ENCODE peak calls at places on chromosomes 7 and 10, in four cellular contexts. D, V, K and B are unnamed samples.
A peak's percentile ranks its signal among the peaks of the same experiment; 100 is the strongest.

GRCh38 chr10:12344375-12345110 is 4.8 kb upstream of the CAMK1D start:
- DNase-seq in D (no peak), V (no peak), K (no peak), B (no peak)

GRCh38 chr10:43048301-43049051 is 28.4 kb upstream of the RET start:
- DNase-seq in D (no peak), V (peak; percentile 3), K (no peak), B (no peak)

GRCh38 chr7:131843862-131844261 is 287.4 kb upstream of the PODXL start:
- DNase-seq in D (no peak), V (no peak), K (no peak), B (no peak)

GRCh38 chr10:102633282-102633681 is 11.0 kb upstream of the TRIM8 start:
- DNase-seq in D (no peak), V (no peak), K (peak; percentile 55), B (no peak)

GRCh38 chr7:92797693-92798092 is 38.7 kb downstream of the CDK6 start:
- DNase-seq in D (no peak), V (no peak), K (no peak), B (no peak)

GRCh38 chr7:2117681-2118045 is 115.1 kb downstream of the MAD1L1 start:
- DNase-seq in D (no peak), V (no peak), K (no peak), B (no peak)

GRCh38 chr10:34190594-34190993 is 624.5 kb downstream of the PARD3 start:
- DNase-seq in D (no peak), V (no peak), K (no peak), B (no peak)

GRCh38 chr10:42979730-42980467 is 97.0 kb upstream of the RET start:
- DNase-seq in D (no peak), V (no peak), K (no peak), B (no peak)

GRCh38 chr10:105192146-105192545 is 551.1 kb downstream of the SORCS3 start:
- DNase-seq in D (no peak), V (no peak), K (no peak), B (no peak)

GRCh38 chr7:79034733-79035132 is 418.7 kb downstream of the MAGI2 start:
- DNase-seq in D (no peak), V (no peak), K (no peak), B (no peak)

GRCh38 chr10:128432423-128432822 is 306.2 kb upstream of the MKI67 start:
- DNase-seq in D (no peak), V (no peak), K (no peak), B (no peak)

GRCh38 chr7:63899691-63900393 is 98.8 kb upstream of the ZNF722 start:
- DNase-seq in D (peak; percentile 73), V (peak; percentile 86), K (peak; percentile 85), B (peak; percentile 71)

GRCh38 chr7:77687747-77688144 is 8.5 kb upstream of the RSBN1L start:
- DNase-seq in D (no peak), V (no peak), K (no peak), B (no peak)

GRCh38 chr10:61780732-61781131 is 118.0 kb downstream of the CABCOCO1 start:
- DNase-seq in D (no peak), V (no peak), K (no peak), B (no peak)

GRCh38 chr7:43569424-43569823 is 13.5 kb upstream of the STK17A start:
- DNase-seq in D (no peak), V (no peak), K (no peak), B (no peak)

GRCh38 chr7:128268233-128268632 is 27.2 kb downstream of the LEP start:
- DNase-seq in D (no peak), V (no peak), K (no peak), B (no peak)

GRCh38 chr10:31508882-31509281 is 189.9 kb downstream of the ZEB1 start:
- DNase-seq in D (no peak), V (no peak), K (no peak), B (no peak)

GRCh38 chr7:131454538-131454937 is 101.9 kb downstream of the PODXL start:
- DNase-seq in D (no peak), V (no peak), K (no peak), B (no peak)

GRCh38 chr7:66957595-66958290 is 36.7 kb downstream of the TMEM248 start:
- DNase-seq in D (no peak), V (no peak), K (no peak), B (no peak)

GRCh38 chr10:43396061-43396927 is 12.7 kb downstream of the HNRNPF start:
- DNase-seq in D (peak; percentile 52), V (peak; percentile 85), K (peak; percentile 79), B (no peak)

GRCh38 chr10:73773152-73773879 is 8.5 kb upstream of the CHCHD1 start:
- DNase-seq in D (no peak), V (no peak), K (no peak), B (no peak)

GRCh38 chr7:4277936-4278335 is 404.2 kb upstream of the FOXK1 start:
- DNase-seq in D (no peak), V (no peak), K (no peak), B (no peak)

GRCh38 chr7:97307521-97308108 is 190.1 kb downstream of the SDHAF3 start:
- DNase-seq in D (no peak), V (no peak), K (no peak), B (no peak)

GRCh38 chr7:31540786-31541185 is 26.9 kb downstream of the ITPRID1 start:
- DNase-seq in D (no peak), V (no peak), K (no peak), B (no peak)

GRCh38 chr7:157819517-157819807 is 482.7 kb downstream of the DNAJB6 start:
- DNase-seq in D (no peak), V (no peak), K (no peak), B (no peak)

GRCh38 chr10:125124114-125124486 is 36.3 kb downstream of the CTBP2 start:
- DNase-seq in D (no peak), V (no peak), K (no peak), B (no peak)

GRCh38 chr10:97320480-97321031 is 1.5 kb downstream of the FRAT1 start:
- DNase-seq in D (no peak), V (peak; percentile 24), K (no peak), B (no peak)

GRCh38 chr10:71998840-71999194 is 34.6 kb downstream of the CHST3 start:
- DNase-seq in D (no peak), V (no peak), K (peak; percentile 78), B (no peak)

GRCh38 chr10:133127291-133128125 is 32.5 kb upstream of the KNDC1 start:
- DNase-seq in D (no peak), V (peak; percentile 5), K (peak; percentile 13), B (no peak)

GRCh38 chr10:74704629-74705360 is 121.6 kb upstream of the KAT6B start:
- DNase-seq in D (no peak), V (no peak), K (no peak), B (no peak)

GRCh38 chr7:147182859-147183258 is 1066.3 kb downstream of the CNTNAP2 start:
- DNase-seq in D (no peak), V (no peak), K (no peak), B (no peak)

GRCh38 chr10:130160775-130161174 is 24.6 kb downstream of the GLRX3 start:
- DNase-seq in D (no peak), V (no peak), K (no peak), B (no peak)